ENCODE peak calls at places on chromosome 15, in eight cellular contexts. K is astrocyte of the spinal cord, G is IMR-90, C is ovary, J is tibial artery, X is cardiac muscle cell, V is Calu3, R is tibial nerve. A is an unnamed sample.

GRCh38 chr15:27481768-27482167 is 510.8 kb downstream of the GABRG3 start:
- DNase-seq in K (no peak), G (no peak), C (no peak), J (no peak), X (no peak), V (no peak), R (no peak), A (no peak)

GRCh38 chr15:60444289-60444912 is 34.5 kb downstream of the ICE2 start:
- DNase-seq in K (peak; percentile 56), G (peak; percentile 51), C (no peak), J (no peak), X (no peak), V (peak; percentile 13), R (no peak), A (peak; percentile 46)

GRCh38 chr15:71790081-71790480 is 20.3 kb upstream of the NR2E3 start:
- DNase-seq in K (peak; percentile 55), G (peak; percentile 41), C (no peak), J (no peak), X (no peak), V (peak; percentile 89), R (no peak), A (no peak)

GRCh38 chr15:69914960-69915359 is 182.8 kb downstream of the TLE3 start:
- DNase-seq in K (no peak), G (no peak), C (no peak), J (no peak), X (no peak), V (no peak), R (no peak), A (no peak)

GRCh38 chr15:56383011-56383410 is 17.8 kb downstream of the TEX9 start:
- DNase-seq in K (no peak), G (no peak), C (no peak), J (no peak), X (no peak), V (no peak), R (no peak), A (no peak)

GRCh38 chr15:40255033-40255432 is 16.2 kb downstream of the PAK6 start:
- DNase-seq in K (no peak), G (no peak), C (no peak), J (no peak), X (no peak), V (no peak), R (no peak), A (no peak)

GRCh38 chr15:84799511-84800187 is 17.5 kb upstream of the ALPK3 start:
- DNase-seq in K (no peak), G (no peak), C (no peak), J (no peak), X (no peak), V (no peak), R (no peak), A (no peak)

GRCh38 chr15:85558747-85559327 is 178.4 kb downstream of the AKAP13 start:
- DNase-seq in K (no peak), G (no peak), C (no peak), J (no peak), X (no peak), V (no peak), R (no peak), A (no peak)

GRCh38 chr15:81948751-81949150 is 97.1 kb downstream of the MEX3B start:
- DNase-seq in K (no peak), G (peak; percentile 33), C (no peak), J (no peak), X (no peak), V (no peak), R (no peak), A (no peak)

GRCh38 chr15:38130739-38131498 is 121.7 kb upstream of the SPRED1 start:
- DNase-seq in K (peak; percentile 96), G (peak; percentile 98), C (peak; percentile 92), J (peak; percentile 90), X (no peak), V (no peak), R (peak; percentile 86), A (peak; percentile 82)

GRCh38 chr15:25061808-25062550 is 107.2 kb downstream of the SNRPN start:
- DNase-seq in K (no peak), G (no peak), C (no peak), J (no peak), X (no peak), V (no peak), R (no peak), A (no peak)

GRCh38 chr15:97902140-97902780 is 58.2 kb upstream of the ARRDC4 start:
- DNase-seq in K (no peak), G (peak; percentile 3), C (no peak), J (peak; percentile 52), X (no peak), V (no peak), R (no peak), A (peak; percentile 82)

GRCh38 chr15:66503780-66504562 is 684 bp downstream of the RPL4 start:
- DNase-seq in K (no peak), G (no peak), C (no peak), J (no peak), X (no peak), V (no peak), R (no peak), A (no peak)

GRCh38 chr15:26970712-26971210 is at the start of gene GABRG3:
- DNase-seq in K (no peak), G (no peak), C (no peak), J (no peak), X (peak; percentile 32), V (no peak), R (no peak), A (no peak)

GRCh38 chr15:85168642-85169173 is 187.1 kb downstream of the PDE8A start:
- DNase-seq in K (peak; percentile 14), G (peak; percentile 8), C (no peak), J (no peak), X (peak; percentile 37), V (peak; percentile 83), R (no peak), A (peak; percentile 55)

GRCh38 chr15:45378149-45378912 is at the start of gene GATM:
- DNase-seq in K (peak; percentile 82), G (peak; percentile 83), C (peak; percentile 80), J (peak; percentile 72), X (peak; percentile 84), V (peak; percentile 79), R (peak; percentile 37), A (peak; percentile 85)
- TF ChIP-seq CTCF in K (peak; percentile 52), G (peak; percentile 55), C (peak; percentile 69), J (peak; percentile 44), X (peak; percentile 60), V (peak; percentile 51), R (peak; percentile 50), A (peak; percentile 52)

GRCh38 chr15:95024388-95024787 is 793.0 kb downstream of the MCTP2 start:
- DNase-seq in K (peak; percentile 50), G (peak; percentile 59), C (no peak), J (no peak), X (peak; percentile 49), V (peak; percentile 14), R (no peak), A (peak; percentile 63)
- TF ChIP-seq CTCF in K (peak; percentile 53), G (peak; percentile 55), C (no peak), J (peak; percentile 38), X (peak; percentile 62), V (peak; percentile 67), R (peak; percentile 42), A (peak; percentile 65)

DNA sequence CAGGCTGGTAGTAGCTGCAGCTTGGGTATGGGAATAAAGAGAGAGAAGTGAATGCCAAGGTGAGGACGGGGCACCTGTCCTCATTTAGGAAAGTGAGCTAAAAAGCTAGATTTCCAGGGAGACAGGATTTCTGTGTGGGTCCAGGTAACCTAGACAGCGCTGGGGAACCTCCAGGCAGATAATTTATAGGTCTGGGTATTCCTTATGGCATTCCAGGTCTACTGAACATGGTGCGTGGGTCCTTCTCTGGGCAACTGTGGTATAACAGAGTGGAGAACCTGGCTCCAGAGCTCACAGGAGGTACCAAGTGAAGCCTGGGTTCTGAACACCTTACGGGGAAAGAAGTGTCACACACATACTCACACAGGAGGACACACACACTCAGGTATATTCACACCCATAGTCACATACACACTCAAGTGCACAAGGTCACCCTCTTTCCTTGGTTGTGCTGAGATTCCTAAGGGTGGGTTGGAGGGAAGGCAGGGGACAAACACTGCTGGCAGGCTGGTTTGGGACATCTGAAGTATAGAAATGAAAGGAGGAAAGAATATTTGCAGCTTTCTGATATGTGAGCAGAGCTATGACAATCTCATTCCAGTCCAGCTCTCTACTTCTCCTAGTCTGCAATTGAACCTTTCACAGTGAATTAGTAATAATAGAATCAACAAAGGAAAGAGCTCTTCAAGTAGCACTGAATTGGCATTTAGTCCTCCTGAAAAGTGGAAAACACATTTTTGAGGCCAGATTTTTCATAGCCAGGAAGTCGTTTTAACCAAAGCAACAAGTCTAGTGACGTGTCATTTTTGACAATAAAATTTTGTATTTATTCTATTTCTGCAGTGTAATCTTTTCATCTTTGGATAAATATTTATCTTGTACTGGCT is 37.4 kb upstream of the ITGA11 start:
- DNase-seq in K (peak; percentile 58), G (no peak), C (no peak), J (no peak), X (no peak), V (no peak), R (no peak), A (no peak)
- TF ChIP-seq CTCF in K (no peak), G (no peak), C (no peak), J (no peak), X (no peak), V (no peak), R (no peak), A (no peak)

GRCh38 chr15:51969728-51970127 is 1.9 kb downstream of the LEO1 start:
- DNase-seq in K (no peak), G (peak; percentile 23), C (no peak), J (no peak), X (no peak), V (no peak), R (no peak), A (no peak)

GRCh38 chr15:51970132-51970817 is 1.3 kb downstream of the LEO1 start:
- DNase-seq in K (no peak), G (no peak), C (no peak), J (no peak), X (no peak), V (no peak), R (no peak), A (no peak)

GRCh38 chr15:51970981-51971352 is 611 bp downstream of the LEO1 start:
- DNase-seq in K (no peak), G (no peak), C (no peak), J (no peak), X (no peak), V (no peak), R (no peak), A (no peak)

GRCh38 chr15:51973220-51973619 is 1.6 kb upstream of the LEO1 start:
- DNase-seq in K (no peak), G (no peak), C (no peak), J (no peak), X (no peak), V (no peak), R (no peak), A (no peak)

DNA sequence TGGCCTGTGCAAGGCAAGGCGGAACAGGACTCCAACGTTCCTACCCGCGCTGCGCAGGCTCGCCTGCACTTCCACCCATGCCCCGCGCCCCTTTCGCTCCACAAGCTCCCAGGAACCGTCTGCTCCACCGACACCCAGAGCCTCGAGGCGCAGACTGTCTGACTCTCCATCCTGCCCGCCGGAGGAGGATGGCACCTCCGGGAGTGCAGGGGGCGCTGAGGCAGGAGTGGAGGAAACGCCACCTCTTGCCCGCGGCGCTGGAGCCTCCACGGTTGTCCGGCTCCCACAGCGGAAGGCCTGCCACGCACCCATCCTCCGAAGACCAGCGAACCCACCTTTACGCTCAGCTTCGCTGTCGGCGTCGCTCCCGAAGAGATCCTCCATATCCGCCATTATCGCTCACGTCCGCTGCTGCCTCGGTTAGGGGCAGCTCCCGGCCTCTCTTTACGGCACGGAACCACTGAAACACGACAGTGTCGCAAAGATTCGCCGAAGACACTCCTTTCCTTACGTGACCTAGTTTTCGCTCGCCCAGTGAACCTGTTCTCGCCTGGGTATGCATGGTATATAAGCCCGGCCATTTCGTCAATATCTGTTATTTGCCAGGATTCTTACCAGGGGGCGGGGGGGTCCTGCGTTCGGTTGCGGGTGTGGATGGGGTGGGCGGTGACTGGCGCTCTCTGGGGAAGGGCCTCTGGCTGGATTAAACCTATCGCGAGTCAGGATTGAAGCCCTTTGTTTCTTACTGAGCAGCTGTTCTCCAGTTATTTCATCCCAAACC is at the start of gene LEO1:
- DNase-seq in K (peak; percentile 97), G (peak; percentile 98), C (peak; percentile 91), J (peak; percentile 91), X (peak; percentile 98), V (peak; percentile 84), R (peak; percentile 88), A (peak; percentile 98)
- TF ChIP-seq CTCF in K (peak; percentile 57), G (peak; percentile 38), C (no peak), J (peak; percentile 42), X (peak; percentile 52), V (no peak), R (peak; percentile 23), A (peak; percentile 61)